ENCODE peak calls at places on chromosomes 6 and 20, in eight cellular contexts. One of them, this sample, is unnamed.

GRCh38 chr6:35972471-35972985 is 51.6 kb upstream of the SRPK1 start:
- DNase-seq in NCI-H345: peak; percentile 18
- DNase-seq in T-helper 9 cell: no peak
- DNase-seq in iris pigment epithelial cell: no peak
- DNase-seq in caudate nucleus: no peak
- DNase-seq in bronchial epithelial cell: no peak
- DNase-seq in midbrain: no peak
- DNase-seq in lower leg skin: no peak
- DNase-seq in this sample: no peak

GRCh38 chr20:51511861-51512619 is 30.5 kb downstream of the NFATC2 start:
- DNase-seq in lower leg skin: no peak
- DNase-seq in NCI-H345: no peak
- DNase-seq in caudate nucleus: no peak
- DNase-seq in midbrain: no peak
- DNase-seq in bronchial epithelial cell: no peak
- DNase-seq in T-helper 9 cell: no peak
- DNase-seq in iris pigment epithelial cell: no peak
- DNase-seq in this sample: no peak

GRCh38 chr6:36025932-36026327 is 1.5 kb upstream of the SLC26A8 start:
- DNase-seq in midbrain: no peak
- DNase-seq in iris pigment epithelial cell: peak; percentile 22
- DNase-seq in bronchial epithelial cell: peak; percentile 47
- DNase-seq in T-helper 9 cell: no peak
- DNase-seq in caudate nucleus: no peak
- DNase-seq in NCI-H345: no peak
- DNase-seq in lower leg skin: no peak
- DNase-seq in this sample: no peak

GRCh38 chr6:113564401-113565161 is 292.6 kb upstream of the MARCKS start:
- DNase-seq in lower leg skin: peak; percentile 58
- DNase-seq in midbrain: peak; percentile 79
- DNase-seq in bronchial epithelial cell: peak; percentile 26
- DNase-seq in caudate nucleus: peak; percentile 12
- DNase-seq in T-helper 9 cell: no peak
- DNase-seq in NCI-H345: peak; percentile 89
- DNase-seq in iris pigment epithelial cell: peak; percentile 83
- DNase-seq in this sample: no peak

GRCh38 chr6:148557796-148558457 is 188.9 kb upstream of the UST start:
- DNase-seq in bronchial epithelial cell: no peak
- DNase-seq in NCI-H345: no peak
- DNase-seq in T-helper 9 cell: no peak
- DNase-seq in iris pigment epithelial cell: peak; percentile 59
- DNase-seq in caudate nucleus: no peak
- DNase-seq in midbrain: no peak
- DNase-seq in lower leg skin: no peak
- DNase-seq in this sample: no peak

GRCh38 chr20:24677626-24678328 is 208.3 kb downstream of the SYNDIG1 start:
- DNase-seq in NCI-H345: no peak
- DNase-seq in midbrain: no peak
- DNase-seq in caudate nucleus: no peak
- DNase-seq in bronchial epithelial cell: no peak
- DNase-seq in iris pigment epithelial cell: no peak
- DNase-seq in lower leg skin: no peak
- DNase-seq in T-helper 9 cell: no peak
- DNase-seq in this sample: no peak

GRCh38 chr6:143961868-143962643 is 46.0 kb downstream of the PLAGL1 start:
- DNase-seq in NCI-H345: no peak
- DNase-seq in caudate nucleus: no peak
- DNase-seq in midbrain: no peak
- DNase-seq in lower leg skin: no peak
- DNase-seq in bronchial epithelial cell: no peak
- DNase-seq in iris pigment epithelial cell: no peak
- DNase-seq in T-helper 9 cell: no peak
- DNase-seq in this sample: no peak

GRCh38 chr6:139242457-139243240 is 49.1 kb downstream of the TXLNB start:
- DNase-seq in iris pigment epithelial cell: no peak
- DNase-seq in midbrain: no peak
- DNase-seq in caudate nucleus: no peak
- DNase-seq in T-helper 9 cell: no peak
- DNase-seq in NCI-H345: no peak
- DNase-seq in lower leg skin: no peak
- DNase-seq in bronchial epithelial cell: no peak
- DNase-seq in this sample: no peak

GRCh38 chr6:39835856-39836442 is 43.8 kb downstream of the DAAM2 start:
- DNase-seq in T-helper 9 cell: no peak
- DNase-seq in NCI-H345: no peak
- DNase-seq in midbrain: no peak
- DNase-seq in iris pigment epithelial cell: no peak
- DNase-seq in bronchial epithelial cell: no peak
- DNase-seq in lower leg skin: no peak
- DNase-seq in caudate nucleus: no peak
- DNase-seq in this sample: no peak

GRCh38 chr6:35049885-35050284 is 91.3 kb downstream of the TCP11 start:
- DNase-seq in lower leg skin: no peak
- DNase-seq in midbrain: peak; percentile 68
- DNase-seq in T-helper 9 cell: no peak
- DNase-seq in caudate nucleus: no peak
- DNase-seq in bronchial epithelial cell: no peak
- DNase-seq in NCI-H345: peak; percentile 46
- DNase-seq in iris pigment epithelial cell: peak; percentile 87
- DNase-seq in this sample: no peak

GRCh38 chr6:3868544-3868943 is 19.4 kb downstream of the FAM50B start:
- DNase-seq in midbrain: peak; percentile 47
- DNase-seq in NCI-H345: no peak
- DNase-seq in bronchial epithelial cell: no peak
- DNase-seq in lower leg skin: no peak
- DNase-seq in iris pigment epithelial cell: no peak
- DNase-seq in caudate nucleus: no peak
- DNase-seq in T-helper 9 cell: no peak
- DNase-seq in this sample: no peak

GRCh38 chr6:15761045-15761502 is 98.2 kb upstream of the DTNBP1 start:
- DNase-seq in lower leg skin: no peak
- DNase-seq in caudate nucleus: no peak
- DNase-seq in midbrain: no peak
- DNase-seq in iris pigment epithelial cell: no peak
- DNase-seq in bronchial epithelial cell: no peak
- DNase-seq in T-helper 9 cell: no peak
- DNase-seq in NCI-H345: no peak
- DNase-seq in this sample: no peak

GRCh38 chr6:163679753-163680152 is 265.2 kb downstream of the QKI start:
- DNase-seq in iris pigment epithelial cell: peak; percentile 54
- DNase-seq in T-helper 9 cell: no peak
- DNase-seq in bronchial epithelial cell: no peak
- DNase-seq in NCI-H345: no peak
- DNase-seq in caudate nucleus: no peak
- DNase-seq in midbrain: no peak
- DNase-seq in lower leg skin: no peak
- DNase-seq in this sample: no peak